ENCODE peak calls at places on chromosomes 11 and 22, in five cellular contexts. One of them, this sample, is unnamed.
A peak's percentile ranks its signal among the peaks of the same experiment; 100 is the strongest.

GRCh38 chr11:114073506-114074381 is 14.2 kb downstream of the ZBTB16 start:
- DNase-seq in PC-3: no peak
- DNase-seq in MM.1S: no peak
- DNase-seq in neural progenitor cell: peak; percentile 36
- DNase-seq in SK-N-SH: peak; percentile 61
- DNase-seq in this sample: no peak

GRCh38 chr11:117932987-117933386 is 3.8 kb upstream of the TMPRSS13 start:
- DNase-seq in PC-3: no peak
- DNase-seq in MM.1S: no peak
- DNase-seq in neural progenitor cell: no peak
- DNase-seq in SK-N-SH: no peak
- DNase-seq in this sample: no peak

GRCh38 chr11:128210148-128210940 is 377.0 kb downstream of the ETS1 start:
- DNase-seq in PC-3: peak; percentile 100
- DNase-seq in MM.1S: no peak
- DNase-seq in neural progenitor cell: no peak
- DNase-seq in SK-N-SH: no peak
- DNase-seq in this sample: peak; percentile 84

GRCh38 chr22:49087716-49088660 is 739.7 kb downstream of the BRD1 start:
- DNase-seq in PC-3: no peak
- DNase-seq in MM.1S: no peak
- DNase-seq in neural progenitor cell: no peak
- DNase-seq in SK-N-SH: no peak
- DNase-seq in this sample: peak; percentile 58

GRCh38 chr11:60315866-60316265 is 11.2 kb upstream of the MS4A6E start:
- DNase-seq in PC-3: no peak
- DNase-seq in MM.1S: no peak
- DNase-seq in neural progenitor cell: peak; percentile 33
- DNase-seq in SK-N-SH: no peak
- DNase-seq in this sample: no peak

GRCh38 chr22:49979587-49980264 is 19.2 kb downstream of the PIM3 start:
- DNase-seq in PC-3: peak; percentile 63
- DNase-seq in MM.1S: peak; percentile 70
- DNase-seq in neural progenitor cell: peak; percentile 73
- DNase-seq in SK-N-SH: peak; percentile 64
- DNase-seq in this sample: peak; percentile 90

GRCh38 chr11:29305456-29306232 is 711.2 kb downstream of the KCNA4 start:
- DNase-seq in PC-3: no peak
- DNase-seq in MM.1S: no peak
- DNase-seq in neural progenitor cell: no peak
- DNase-seq in SK-N-SH: no peak
- DNase-seq in this sample: no peak

GRCh38 chr11:124415356-124415923 is 9.2 kb downstream of the OR8B4 start:
- DNase-seq in PC-3: peak; percentile 69
- DNase-seq in MM.1S: peak; percentile 55
- DNase-seq in neural progenitor cell: peak; percentile 72
- DNase-seq in SK-N-SH: no peak
- DNase-seq in this sample: no peak

GRCh38 chr11:55942785-55943392 is 6.7 kb upstream of the OR5I1 start:
- DNase-seq in PC-3: peak; percentile 77
- DNase-seq in MM.1S: peak; percentile 57
- DNase-seq in neural progenitor cell: peak; percentile 66
- DNase-seq in SK-N-SH: peak; percentile 7
- DNase-seq in this sample: no peak

GRCh38 chr11:27211370-27212127 is 151.5 kb downstream of the CCDC34 start:
- DNase-seq in PC-3: peak; percentile 15
- DNase-seq in MM.1S: no peak
- DNase-seq in neural progenitor cell: no peak
- DNase-seq in SK-N-SH: no peak
- DNase-seq in this sample: peak; percentile 64

GRCh38 chr22:44586337-44586990 is 88.4 kb upstream of the RTL6 start:
- DNase-seq in PC-3: peak; percentile 5
- DNase-seq in MM.1S: no peak
- DNase-seq in neural progenitor cell: no peak
- DNase-seq in SK-N-SH: no peak
- DNase-seq in this sample: peak; percentile 71

GRCh38 chr22:32020117-32020516 is 22.9 kb upstream of the SLC5A1 start:
- DNase-seq in PC-3: peak; percentile 89
- DNase-seq in MM.1S: peak; percentile 12
- DNase-seq in neural progenitor cell: no peak
- DNase-seq in SK-N-SH: no peak
- DNase-seq in this sample: no peak

GRCh38 chr22:43385770-43386641 is 25.8 kb upstream of the MPPED1 start:
- DNase-seq in PC-3: peak; percentile 64
- DNase-seq in MM.1S: peak; percentile 77
- DNase-seq in neural progenitor cell: peak; percentile 91
- DNase-seq in SK-N-SH: peak; percentile 80
- DNase-seq in this sample: peak; percentile 97

GRCh38 chr11:68956142-68956541 is 24.6 kb downstream of the MRGPRD start:
- DNase-seq in PC-3: no peak
- DNase-seq in MM.1S: no peak
- DNase-seq in neural progenitor cell: peak; percentile 68
- DNase-seq in SK-N-SH: peak; percentile 70
- DNase-seq in this sample: peak; percentile 80

GRCh38 chr11:19073454-19074415 is 13.2 kb upstream of the MRGPRX2 start:
- DNase-seq in PC-3: no peak
- DNase-seq in MM.1S: no peak
- DNase-seq in neural progenitor cell: no peak
- DNase-seq in SK-N-SH: no peak
- DNase-seq in this sample: no peak

DNA sequence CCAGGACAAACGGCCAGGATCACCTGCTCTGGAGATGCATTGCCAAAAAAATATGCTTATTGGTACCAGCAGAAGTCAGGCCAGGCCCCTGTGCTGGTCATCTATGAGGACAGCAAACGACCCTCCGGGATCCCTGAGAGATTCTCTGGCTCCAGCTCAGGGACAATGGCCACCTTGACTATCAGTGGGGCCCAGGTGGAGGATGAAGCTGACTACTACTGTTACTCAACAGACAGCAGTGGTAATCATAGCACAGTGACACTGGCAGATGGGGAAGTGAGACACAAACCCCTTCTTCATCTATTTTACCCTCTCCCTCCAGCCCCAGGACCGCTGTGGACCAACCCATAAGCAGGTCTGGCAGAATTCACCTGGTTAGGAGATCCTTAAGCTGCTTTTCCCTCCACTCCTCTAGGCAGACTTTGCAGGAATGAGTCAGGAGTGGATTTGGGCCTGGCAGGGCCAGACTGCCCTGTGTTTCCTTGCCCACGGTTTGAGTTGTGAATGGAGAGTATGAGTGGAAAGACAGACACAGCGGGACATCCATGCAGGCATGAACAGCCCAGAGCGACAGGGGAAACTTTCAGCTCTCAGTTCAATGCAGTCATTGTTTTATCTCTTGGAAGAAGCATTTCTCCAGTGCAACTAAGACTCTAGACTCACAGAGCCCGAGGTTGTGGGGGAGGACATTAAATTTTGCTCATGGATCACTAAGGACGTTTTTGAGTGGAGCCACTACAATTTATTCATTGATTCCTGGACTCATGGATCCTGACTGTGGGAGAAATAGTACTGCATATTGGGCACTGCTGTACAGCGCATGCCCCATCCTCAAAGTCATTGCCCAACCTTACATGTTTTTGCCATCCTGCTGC is 75.3 kb upstream of the IGLL5 start:
- DNase-seq in PC-3: no peak
- DNase-seq in MM.1S: no peak
- DNase-seq in neural progenitor cell: no peak
- DNase-seq in SK-N-SH: no peak
- DNase-seq in this sample: peak; percentile 63
- H4K20me1 ChIP-seq in PC-3: no peaks in the 10 kb centered on the region
- H4K20me1 ChIP-seq in MM.1S: no peaks in the 10 kb centered on the region
- H4K20me1 ChIP-seq in neural progenitor cell: no peaks in the 10 kb centered on the region
- H4K20me1 ChIP-seq in SK-N-SH: no peaks in the 10 kb centered on the region
- H4K20me1 ChIP-seq in this sample: no peaks in the 10 kb centered on the region

GRCh38 chr11:67163006-67163405 is 43.9 kb downstream of the KDM2A start:
- DNase-seq in PC-3: no peak
- DNase-seq in MM.1S: no peak
- DNase-seq in neural progenitor cell: no peak
- DNase-seq in SK-N-SH: no peak
- DNase-seq in this sample: no peak
- H4K20me1 ChIP-seq in PC-3: no peaks in the 10 kb centered on the region
- H4K20me1 ChIP-seq in MM.1S: peaks cover 9% of the 10 kb centered on the region
- H4K20me1 ChIP-seq in neural progenitor cell: peaks cover 94% of the 10 kb centered on the region
- H4K20me1 ChIP-seq in SK-N-SH: peaks cover 62% of the 10 kb centered on the region
- H4K20me1 ChIP-seq in this sample: peaks cover 56% of the 10 kb centered on the region

DNA sequence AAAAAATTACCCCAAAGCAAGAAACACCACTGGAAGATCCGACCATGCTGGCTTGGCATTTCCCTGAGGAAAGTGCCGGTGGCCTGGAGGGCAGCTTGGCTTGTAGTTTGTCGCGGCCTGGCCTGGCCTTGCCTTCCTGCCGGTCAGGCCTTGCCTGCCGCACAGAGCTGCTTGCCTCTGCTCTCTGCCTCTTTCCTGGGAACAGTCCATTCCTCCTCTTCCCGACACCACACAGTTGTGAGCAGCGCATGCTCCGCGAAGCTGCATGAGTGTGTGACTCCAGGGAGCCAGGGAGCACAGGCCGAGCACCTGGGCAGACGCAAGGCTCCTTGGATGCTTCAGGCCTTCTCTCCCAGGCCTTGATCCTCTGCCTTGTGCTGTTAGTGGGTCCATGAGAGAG is 19.8 kb downstream of the CTTN start:
- DNase-seq in PC-3: no peak
- DNase-seq in MM.1S: no peak
- DNase-seq in neural progenitor cell: no peak
- DNase-seq in SK-N-SH: no peak
- DNase-seq in this sample: peak; percentile 42
- H4K20me1 ChIP-seq in PC-3: peaks cover under 1% of the 10 kb centered on the region
- H4K20me1 ChIP-seq in MM.1S: no peaks in the 10 kb centered on the region
- H4K20me1 ChIP-seq in neural progenitor cell: no peaks in the 10 kb centered on the region
- H4K20me1 ChIP-seq in SK-N-SH: peaks cover 63% of the 10 kb centered on the region
- H4K20me1 ChIP-seq in this sample: peaks cover 65% of the 10 kb centered on the region

GRCh38 chr22:20563941-20564371 is 56.5 kb downstream of the MED15 start:
- DNase-seq in PC-3: no peak
- DNase-seq in MM.1S: no peak
- DNase-seq in neural progenitor cell: no peak
- DNase-seq in SK-N-SH: no peak
- DNase-seq in this sample: no peak

GRCh38 chr22:20565761-20566160 is 58.4 kb downstream of the MED15 start:
- DNase-seq in PC-3: no peak
- DNase-seq in MM.1S: no peak
- DNase-seq in neural progenitor cell: no peak
- DNase-seq in SK-N-SH: no peak
- DNase-seq in this sample: no peak

GRCh38 chr22:20563464-20563906 is 56.1 kb downstream of the MED15 start:
- DNase-seq in PC-3: no peak
- DNase-seq in MM.1S: no peak
- DNase-seq in neural progenitor cell: no peak
- DNase-seq in SK-N-SH: no peak
- DNase-seq in this sample: no peak

GRCh38 chr22:20566420-20567260 is 59.2 kb downstream of the MED15 start:
- DNase-seq in PC-3: peak; percentile 87
- DNase-seq in MM.1S: no peak
- DNase-seq in neural progenitor cell: no peak
- DNase-seq in SK-N-SH: no peak
- DNase-seq in this sample: peak; percentile 83

GRCh38 chr22:20565079-20565734 is 57.8 kb downstream of the MED15 start:
- DNase-seq in PC-3: no peak
- DNase-seq in MM.1S: no peak
- DNase-seq in neural progenitor cell: no peak
- DNase-seq in SK-N-SH: no peak
- DNase-seq in this sample: peak; percentile 46
- H4K20me1 ChIP-seq in PC-3: no peaks in the 10 kb centered on the region
- H4K20me1 ChIP-seq in MM.1S: no peaks in the 10 kb centered on the region
- H4K20me1 ChIP-seq in neural progenitor cell: no peaks in the 10 kb centered on the region
- H4K20me1 ChIP-seq in SK-N-SH: peaks cover 67% of the 10 kb centered on the region
- H4K20me1 ChIP-seq in this sample: peaks cover 53% of the 10 kb centered on the region

DNA sequence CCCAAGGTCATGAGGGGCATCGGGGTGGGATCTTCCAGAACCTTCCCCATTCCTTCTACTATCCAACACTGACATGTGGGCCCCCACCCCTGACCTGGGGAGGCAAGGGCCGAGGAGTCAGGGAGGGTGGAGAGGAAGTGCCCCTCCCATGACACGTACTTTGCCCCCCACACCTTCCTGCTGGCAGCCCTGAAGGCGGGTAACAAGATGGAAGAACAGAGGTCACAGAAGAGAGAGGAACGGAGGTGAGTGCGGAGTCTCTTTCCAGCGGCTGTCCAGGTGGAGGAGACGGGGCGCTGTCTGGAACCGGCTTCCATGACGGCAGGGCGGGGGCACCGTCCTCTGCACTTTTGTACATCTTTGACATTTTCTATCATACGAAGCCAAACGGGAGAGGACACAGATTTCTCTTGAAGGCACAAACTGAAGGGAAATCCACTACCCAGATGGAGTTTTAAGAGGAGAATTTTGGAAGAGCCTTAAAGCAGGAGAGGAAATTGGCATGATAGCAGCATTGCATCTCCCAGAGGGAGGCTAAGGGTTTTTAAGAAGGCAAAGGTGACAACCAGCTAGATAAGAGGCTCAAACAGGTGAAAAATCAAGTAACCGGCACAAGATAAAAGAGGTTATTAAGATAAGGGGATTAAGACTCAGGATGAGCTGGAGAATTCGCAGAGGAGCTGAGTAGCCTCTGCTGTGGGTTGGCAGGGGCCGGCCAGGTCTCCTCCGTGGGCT is 16.7 kb downstream of the OSBPL5 start:
- DNase-seq in PC-3: no peak
- DNase-seq in MM.1S: no peak
- DNase-seq in neural progenitor cell: no peak
- DNase-seq in SK-N-SH: no peak
- DNase-seq in this sample: no peak
- H4K20me1 ChIP-seq in PC-3: no peaks in the 10 kb centered on the region
- H4K20me1 ChIP-seq in MM.1S: no peaks in the 10 kb centered on the region
- H4K20me1 ChIP-seq in neural progenitor cell: peaks cover 41% of the 10 kb centered on the region
- H4K20me1 ChIP-seq in SK-N-SH: peaks cover 40% of the 10 kb centered on the region
- H4K20me1 ChIP-seq in this sample: peaks cover 95% of the 10 kb centered on the region

This sample was measured in osteoblast.